ENCODE peak calls at places on chromosomes 11 and 22, in six cellular contexts. S, O, E, W, L and D are unnamed samples. For H3K9me3, the result is how much of the 10 kb centered on the place peaks cover.

GRCh38 chr22:17359501-17359900 is 9.8 kb upstream of the CECR2 start:
- DNase-seq in L (no peak), W (no peak), S (no peak), O (no peak), E (no peak), D (no peak)

GRCh38 chr11:12628322-12628721 is 45.9 kb upstream of the TEAD1 start:
- DNase-seq in L (peak), E (no peak), S (no peak), O (no peak), W (no peak), D (no peak)

GRCh38 chr11:1546077-1546535 is 26.0 kb downstream of the DUSP8 start:
- DNase-seq in L (no peak), E (no peak), W (no peak), O (no peak), S (no peak), D (no peak)

GRCh38 chr22:39236321-39237275 is 8.2 kb downstream of the PDGFB start:
- DNase-seq in O (peak), S (peak), E (peak), W (no peak), L (no peak), D (no peak)

GRCh38 chr11:75242722-75243600 is 2.4 kb downstream of the TPBGL start:
- DNase-seq in E (peak), S (no peak), W (no peak), L (no peak), O (no peak), D (no peak)

GRCh38 chr22:32917577-32918375 is 116.3 kb downstream of the TIMP3 start:
- DNase-seq in W (no peak), S (no peak), L (no peak), O (no peak), E (no peak), D (no peak)

GRCh38 chr22:33337524-33337923 is 279.3 kb upstream of the SYN3 start:
- DNase-seq in S (no peak), E (no peak), O (no peak), W (no peak), L (peak), D (no peak)

GRCh38 chr22:44045171-44045570 is 21.1 kb downstream of the PARVB start:
- DNase-seq in S (no peak), W (no peak), O (no peak), L (no peak), E (no peak), D (no peak)

GRCh38 chr22:33811686-33812085 is 108.6 kb downstream of the LARGE1 start:
- DNase-seq in L (peak), E (no peak), S (no peak), O (no peak), W (no peak), D (no peak)

GRCh38 chr11:396948-397548 is 3.0 kb downstream of the PKP3 start:
- DNase-seq in S (peak), O (no peak), W (no peak), L (no peak), E (peak), D (no peak)

GRCh38 chr11:45816614-45817013 is 11.7 kb downstream of the SLC35C1 start:
- DNase-seq in W (no peak), E (no peak), O (no peak), S (no peak), L (no peak), D (no peak)

GRCh38 chr11:17978553-17979287 is 34.1 kb downstream of the SERGEF start:
- DNase-seq in S (no peak), E (no peak), W (no peak), L (peak), O (no peak), D (no peak)

GRCh38 chr22:25143161-25144076 is 56.2 kb upstream of the CRYBB3 start:
- DNase-seq in L (no peak), O (no peak), W (no peak), E (no peak), S (no peak), D (no peak)

GRCh38 chr11:58059011-58059358 is 28.2 kb downstream of the OR6Q1 start:
- DNase-seq in E (no peak), S (no peak), W (no peak), O (no peak), L (no peak), D (no peak)

GRCh38 chr22:45830531-45831245 is 146.3 kb downstream of the WNT7B start:
- DNase-seq in L (no peak), S (no peak), O (no peak), E (no peak), W (no peak), D (no peak)

GRCh38 chr22:29214232-29214631 is 8.5 kb downstream of the EMID1 start:
- DNase-seq in S (no peak), L (no peak), W (no peak), E (no peak), O (no peak), D (no peak)

GRCh38 chr11:60786811-60787567 is 1.9 kb downstream of the MS4A10 start:
- DNase-seq in O (no peak), S (no peak), E (no peak), L (peak), W (no peak), D (no peak)

GRCh38 chr11:77101043-77101537 is 1.6 kb upstream of the OMP start:
- DNase-seq in S (no peak), O (no peak), L (no peak), E (no peak), W (no peak), D (no peak)

GRCh38 chr11:12840871-12841516 is 166.8 kb downstream of the TEAD1 start:
- DNase-seq in S (no peak), W (no peak), L (no peak), O (no peak), E (no peak), D (no peak)

GRCh38 chr22:26210390-26210789 is 41.1 kb downstream of the SEZ6L start:
- DNase-seq in O (no peak), L (no peak), W (no peak), S (no peak), E (no peak), D (no peak)

GRCh38 chr11:62148271-62148980 is 24.6 kb downstream of the INCENP start:
- DNase-seq in E (peak), S (no peak), O (no peak), L (no peak), W (no peak), D (no peak)

GRCh38 chr11:36412781-36413383 is 97.2 kb downstream of the TRAF6 start:
- DNase-seq in L (no peak), S (no peak), W (no peak), O (no peak), E (no peak), D (no peak)

GRCh38 chr22:20656902-20657836 is 116.7 kb upstream of the SERPIND1 start:
- DNase-seq in S (no peak), L (no peak), W (no peak), E (no peak), O (no peak), D (no peak)

GRCh38 chr11:129275825-129276224 is 83.7 kb upstream of the ARHGAP32 start:
- DNase-seq in S (no peak), E (no peak), W (no peak), O (no peak), L (no peak), D (no peak)

GRCh38 chr11:74347381-74347780 is 35.9 kb upstream of the P4HA3 start:
- DNase-seq in W (no peak), L (no peak), O (no peak), E (no peak), S (no peak), D (no peak)

GRCh38 chr11:112806876-112807275 is 154.3 kb upstream of the NCAM1 start:
- DNase-seq in O (no peak), E (no peak), S (no peak), W (no peak), L (no peak), D (no peak)

GRCh38 chr11:63490551-63491239 is at the start of gene PLAAT5:
- DNase-seq in O (no peak), E (peak), W (no peak), L (no peak), S (no peak), D (no peak)

GRCh38 chr11:31325162-31325561 is 44.4 kb downstream of the DCDC1 start:
- DNase-seq in E (no peak), S (no peak), L (no peak), O (no peak), W (no peak), D (no peak)

GRCh38 chr11:70210051-70210501 is 7.0 kb downstream of the FADD start:
- DNase-seq in O (no peak), S (no peak), E (no peak), W (no peak), L (no peak), D (no peak)

GRCh38 chr22:39226353-39226752 is 18.4 kb downstream of the PDGFB start:
- DNase-seq in W (no peak), E (no peak), S (no peak), L (no peak), O (no peak), D (no peak)

GRCh38 chr11:11884774-11885481 is 43.2 kb downstream of the USP47 start:
- DNase-seq in S (no peak), E (no peak), O (no peak), L (no peak), W (no peak), D (no peak)

GRCh38 chr11:34907934-34908593 is 8.1 kb downstream of the APIP start:
- DNase-seq in W (no peak), O (no peak), S (no peak), L (no peak), E (no peak), D (no peak)

GRCh38 chr11:44388828-44389645 is 79.1 kb upstream of the ALX4 start:
- DNase-seq in L (no peak), W (no peak), O (no peak), E (no peak), S (no peak), D (no peak)

GRCh38 chr11:100687032-100687629 is at the start of gene ARHGAP42:
- DNase-seq in W (no peak), O (no peak), E (no peak), S (no peak), L (peak), D (no peak)

GRCh38 chr11:32899423-32899822 is 6.8 kb downstream of the QSER1 start:
- DNase-seq in E (no peak), L (no peak), W (no peak), O (no peak), S (no peak), D (no peak)

GRCh38 chr11:75524576-75525432 is 937 bp downstream of the GDPD5 start:
- DNase-seq in O (peak), S (peak), W (no peak), E (peak), L (peak), D (peak)

GRCh38 chr11:19951558-19952083 is 208.7 kb downstream of the DBX1 start:
- DNase-seq in S (no peak), W (peak), L (no peak), E (no peak), O (no peak), D (no peak)

GRCh38 chr11:16136792-16137395 is 219.5 kb downstream of the SOX6 start:
- DNase-seq in W (no peak), L (no peak), S (no peak), O (no peak), E (no peak), D (no peak)

GRCh38 chr22:48250937-48251530 is 1488.6 kb downstream of the TBC1D22A start:
- DNase-seq in W (no peak), S (no peak), L (no peak), E (no peak), O (no peak), D (no peak)

GRCh38 chr22:48254311-48254873 is 1491.9 kb downstream of the TBC1D22A start:
- DNase-seq in S (no peak), L (no peak), W (no peak), O (no peak), E (no peak), D (no peak)

GRCh38 chr22:48251629-48252028 is 1489.2 kb downstream of the TBC1D22A start:
- DNase-seq in L (no peak), O (no peak), E (no peak), S (no peak), W (no peak), D (no peak)

GRCh38 chr22:48253136-48253535 is 1490.7 kb downstream of the TBC1D22A start:
- DNase-seq in O (no peak), E (no peak), S (no peak), L (no peak), W (no peak), D (no peak)

GRCh38 chr22:48253573-48253972 is 1491.1 kb downstream of the TBC1D22A start:
- DNase-seq in W (no peak), O (no peak), L (no peak), S (no peak), E (no peak), D (no peak)
- H3K9me3 ChIP-seq in W (under half), O (under half), L (under half), S (under half), E (under half), D (under half)

GRCh38 chr11:110454609-110455008 is 24.9 kb downstream of the FDX1 start:
- DNase-seq in L (no peak), E (no peak), O (no peak), W (no peak), S (no peak), D (no peak)

GRCh38 chr11:110455718-110456117 is 26.0 kb downstream of the FDX1 start:
- DNase-seq in S (no peak), W (no peak), L (no peak), O (no peak), E (no peak), D (no peak)

GRCh38 chr11:110453684-110454354 is 24.1 kb downstream of the FDX1 start:
- DNase-seq in W (no peak), L (no peak), S (no peak), O (no peak), E (no peak), D (no peak)

GRCh38 chr11:110450246-110450645 is 20.5 kb downstream of the FDX1 start:
- DNase-seq in O (no peak), L (no peak), E (no peak), W (no peak), S (no peak), D (no peak)

DNA sequence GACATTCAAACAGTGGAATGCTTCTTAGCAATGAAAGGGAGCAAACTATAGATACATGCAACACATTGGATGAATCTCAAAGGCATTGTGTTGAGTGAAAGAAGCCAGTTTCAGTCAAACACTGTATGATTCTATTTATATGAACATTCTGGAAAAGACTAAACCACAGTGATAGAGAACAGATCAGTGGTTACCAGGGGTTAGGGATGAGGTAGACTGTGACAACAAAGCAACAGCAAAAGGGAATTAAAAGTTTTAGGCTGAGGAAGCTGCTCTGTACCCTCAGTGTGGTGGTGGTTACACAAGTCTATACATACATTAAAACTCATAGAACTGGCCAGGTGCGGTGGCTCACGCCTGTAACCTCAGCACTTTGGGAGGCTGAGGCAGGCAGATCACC is 23.0 kb downstream of the FDX1 start:
- DNase-seq in S (no peak), O (no peak), W (no peak), E (no peak), L (no peak), D (no peak)
- H3K9me3 ChIP-seq in S (under half), O (under half), W (under half), E (under half), L (under half), D (under half)

DNA sequence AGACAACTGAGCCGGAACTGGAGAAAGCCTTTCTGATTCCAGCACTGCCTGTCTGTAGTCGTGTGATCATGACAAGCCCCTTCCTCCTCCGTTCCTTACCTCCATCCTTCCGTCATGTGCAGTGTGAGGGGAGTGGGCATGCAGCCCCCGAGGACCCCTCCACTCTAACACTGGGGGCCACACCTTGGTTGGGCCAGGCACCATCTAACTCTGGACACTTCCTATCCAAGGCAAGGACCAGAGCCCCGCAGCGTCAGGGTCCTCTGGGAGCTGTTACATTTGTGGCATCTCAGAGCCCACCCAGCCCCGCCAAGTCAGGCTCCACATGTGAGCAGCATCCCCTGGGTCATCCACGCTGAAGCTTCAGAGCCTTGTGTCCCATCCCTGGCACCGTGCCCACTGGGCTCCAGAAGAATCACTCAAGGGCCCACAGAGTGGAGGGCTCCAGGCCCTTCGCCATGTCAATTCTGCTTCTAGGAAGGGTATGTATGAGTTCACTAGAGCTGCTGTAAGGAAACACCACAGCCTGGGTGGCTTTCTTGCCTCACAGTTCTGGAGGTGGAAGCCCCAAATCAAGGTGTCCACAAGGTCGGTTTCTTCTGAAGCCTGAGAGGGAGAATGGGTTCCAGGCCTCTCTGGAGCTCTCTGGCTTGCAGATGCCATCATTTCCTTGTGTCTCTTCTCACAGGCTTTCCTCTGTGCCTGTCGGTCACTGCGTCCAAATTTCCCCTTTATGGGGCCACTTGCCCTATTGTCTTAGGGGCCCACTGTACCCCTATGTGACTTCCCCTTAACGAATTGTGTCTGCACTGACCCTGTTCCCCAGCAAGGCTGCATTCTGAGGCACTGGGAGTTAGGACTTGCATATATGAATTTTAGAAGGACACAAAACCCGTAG is 1475.8 kb downstream of the TBC1D22A start:
- DNase-seq in S (no peak), E (no peak), O (no peak), W (no peak), L (no peak), D (no peak)
- H3K9me3 ChIP-seq in S (under half), E (under half), O (under half), W (under half), L (under half), D (under half)

GRCh38 chr11:72319261-72319660 is 75.3 kb upstream of the PHOX2A start:
- DNase-seq in O (no peak), W (no peak), S (no peak), E (no peak), L (no peak), D (no peak)
- H3K9me3 ChIP-seq in O (under half), W (under half), S (under half), E (under half), L (under half), D (under half)

GRCh38 chr11:2649848-2650247 is 49.9 kb downstream of the KCNQ1OT1 start:
- DNase-seq in O (no peak), W (no peak), S (no peak), L (no peak), E (no peak), D (no peak)
- H3K9me3 ChIP-seq in O (under half), W (under half), S (under half), L (under half), E (under half), D (under half)

DNA sequence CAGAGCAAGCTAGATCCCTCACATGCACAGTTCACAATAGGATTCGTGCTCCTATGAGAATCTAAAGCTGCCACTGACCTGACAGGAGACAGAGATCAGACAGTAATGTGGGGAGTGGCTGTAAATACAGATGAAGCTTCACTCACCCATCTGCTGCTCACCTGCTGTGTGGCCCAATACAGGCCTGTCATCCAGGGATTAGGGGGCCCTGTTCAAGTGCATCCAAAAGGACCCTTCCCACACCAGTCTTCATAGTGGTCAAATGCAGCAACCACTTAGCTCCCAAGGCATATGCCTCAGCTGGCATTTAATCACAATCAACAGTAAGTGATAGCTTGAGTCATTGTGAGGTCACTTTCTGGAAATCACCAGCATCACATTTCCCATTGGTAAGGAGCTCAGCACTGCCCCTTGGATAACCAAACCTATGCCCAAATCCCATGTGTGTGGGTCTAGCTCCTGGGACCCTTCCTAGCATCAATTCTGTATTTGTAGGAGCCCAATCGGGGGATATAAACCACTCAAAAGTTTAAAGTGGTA is 65.6 kb downstream of the OR4C45 start:
- DNase-seq in S (no peak), W (no peak), E (no peak), L (no peak), O (no peak), D (no peak)
- H3K9me3 ChIP-seq in S (under half), W (under half), E (under half), L (under half), O (under half), D (under half)